ENCODE peak calls at places on chromosomes 7 and 10, in ten cellular contexts. Z, X, P, D, B, R, H, M, L and Q are unnamed samples.

GRCh38 chr7:132950685-132951084 is 131.2 kb downstream of the CHCHD3 start:
- DNase-seq in Z (no peak), X (no peak), P (no peak), D (no peak), B (no peak), R (no peak), H (no peak), M (no peak), L (no peak), Q (no peak)

GRCh38 chr10:13018171-13018570 is 16.7 kb upstream of the CCDC3 start:
- DNase-seq in Z (no peak), X (no peak), P (no peak), D (peak), B (no peak), R (peak), H (no peak), M (no peak), L (no peak), Q (no peak)

GRCh38 chr7:150378115-150378852 is 846 bp upstream of the ZNF775 start:
- DNase-seq in Z (peak), X (no peak), P (peak), D (no peak), B (peak), R (peak), H (no peak), M (peak), L (no peak), Q (peak)

GRCh38 chr10:126187399-126187798 is 200.9 kb downstream of the ADAM12 start:
- DNase-seq in Z (no peak), X (no peak), P (no peak), D (no peak), B (no peak), R (no peak), H (no peak), M (no peak), L (no peak), Q (no peak)

GRCh38 chr7:70884809-70885208 is 247.1 kb upstream of the GALNT17 start:
- DNase-seq in Z (no peak), X (no peak), P (no peak), D (no peak), B (no peak), R (no peak), H (no peak), M (no peak), L (no peak), Q (no peak)

GRCh38 chr10:43221419-43222293 is 45.2 kb downstream of the RASGEF1A start:
- DNase-seq in Z (no peak), X (peak), P (no peak), D (no peak), B (no peak), R (no peak), H (no peak), M (peak), L (no peak), Q (no peak)

GRCh38 chr7:69776611-69777010 is 178.3 kb downstream of the AUTS2 start:
- DNase-seq in Z (peak), X (no peak), P (no peak), D (peak), B (no peak), R (no peak), H (no peak), M (no peak), L (no peak), Q (no peak)

GRCh38 chr7:106285801-106286492 is 1.2 kb upstream of the NAMPT start:
- DNase-seq in Z (no peak), X (no peak), P (no peak), D (no peak), B (peak), R (no peak), H (peak), M (no peak), L (peak), Q (no peak)

GRCh38 chr7:26155531-26156375 is 3.8 kb downstream of the NFE2L3 start:
- DNase-seq in Z (peak), X (no peak), P (no peak), D (no peak), B (no peak), R (peak), H (no peak), M (no peak), L (no peak), Q (peak)

GRCh38 chr10:74926791-74927585 is 100.6 kb downstream of the KAT6B start:
- DNase-seq in Z (no peak), X (no peak), P (no peak), D (no peak), B (no peak), R (no peak), H (no peak), M (no peak), L (no peak), Q (no peak)

GRCh38 chr7:8480466-8480865 is 47.1 kb downstream of the NXPH1 start:
- DNase-seq in Z (no peak), X (no peak), P (no peak), D (no peak), B (no peak), R (no peak), H (no peak), M (no peak), L (no peak), Q (no peak)

GRCh38 chr10:74244097-74244685 is 93.2 kb downstream of the ADK start:
- DNase-seq in Z (peak), X (no peak), P (no peak), D (no peak), B (peak), R (peak), H (peak), M (no peak), L (no peak), Q (no peak)

GRCh38 chr10:99391346-99391745 is 39.1 kb downstream of the GOT1 start:
- DNase-seq in Z (no peak), X (no peak), P (no peak), D (no peak), B (no peak), R (no peak), H (no peak), M (no peak), L (no peak), Q (no peak)
- H3K4me3 ChIP-seq in Z (no peak), X (no peak), P (no peak), D (no peak), B (no peak), R (no peak), H (no peak), M (no peak), L (no peak), Q (no peak)

GRCh38 chr7:143882611-143883078 is 19.3 kb downstream of the TCAF1 start:
- DNase-seq in Z (peak), X (peak), P (no peak), D (no peak), B (no peak), R (peak), H (no peak), M (peak), L (no peak), Q (no peak)
- H3K4me3 ChIP-seq in Z (peak), X (peak), P (no peak), D (peak), B (no peak), R (peak), H (no peak), M (peak), L (no peak), Q (peak)

DNA sequence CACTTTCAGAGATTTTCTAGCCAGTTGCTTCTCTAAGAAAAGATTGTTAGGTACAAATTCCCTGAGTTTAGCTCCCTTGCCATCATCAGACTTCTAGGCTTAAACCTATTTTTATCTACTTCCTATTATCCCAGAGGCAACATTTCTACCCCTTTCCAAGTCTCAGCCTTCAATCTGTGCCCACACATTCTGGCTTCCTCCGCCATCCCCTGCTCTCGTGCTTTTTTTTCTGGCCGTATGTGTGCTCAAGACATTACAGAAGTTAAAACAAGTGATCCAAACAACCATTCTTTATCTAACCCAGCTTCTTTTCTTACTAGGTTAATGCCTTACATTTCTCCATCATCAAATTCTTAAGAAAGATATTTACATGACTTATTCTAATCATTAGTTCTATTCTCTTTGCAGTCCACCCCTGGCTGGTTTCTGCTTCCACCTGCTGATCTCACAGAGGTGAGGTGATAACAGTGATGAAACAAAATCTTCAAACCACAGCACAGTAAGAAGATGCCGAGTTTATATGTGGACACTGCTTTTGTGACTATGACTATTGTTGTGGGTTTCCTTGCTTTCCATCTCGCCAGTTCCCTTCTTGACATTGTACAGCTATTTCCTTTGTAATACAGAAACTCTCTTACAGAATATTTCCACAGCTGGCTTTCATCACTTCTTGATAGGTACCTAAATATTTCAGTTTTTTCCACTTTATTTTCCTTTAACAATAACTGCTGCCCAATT is 18.3 kb upstream of the CDK6 start:
- DNase-seq in Z (no peak), X (no peak), P (no peak), D (no peak), B (no peak), R (no peak), H (no peak), M (no peak), L (no peak), Q (no peak)
- H3K4me3 ChIP-seq in Z (no peak), X (no peak), P (no peak), D (no peak), B (no peak), R (no peak), H (no peak), M (no peak), L (no peak), Q (no peak)

DNA sequence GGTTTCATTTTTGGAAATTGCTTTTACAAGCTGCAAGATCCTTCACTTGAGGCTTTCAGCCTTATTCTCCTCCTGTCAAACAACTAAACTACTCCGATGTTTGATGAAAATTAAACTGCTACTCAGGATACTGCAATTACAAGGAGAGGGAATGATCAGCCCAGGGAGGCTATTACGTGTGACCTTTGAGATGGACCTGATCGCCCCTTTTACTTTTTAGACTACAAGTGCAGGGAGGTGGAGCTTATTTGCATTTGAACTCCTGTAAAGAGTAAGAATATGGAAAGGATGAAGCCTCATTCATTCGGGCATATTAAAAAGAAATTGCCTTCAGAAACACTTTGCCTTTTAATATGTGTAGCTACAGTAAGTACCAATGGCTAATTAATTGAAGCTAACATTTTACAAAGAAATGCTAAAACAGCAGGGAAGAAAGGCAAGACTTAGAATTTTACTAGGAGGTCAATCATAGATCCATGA is 219.1 kb downstream of the PHTF2 start:
- DNase-seq in Z (no peak), X (no peak), P (no peak), D (no peak), B (no peak), R (no peak), H (no peak), M (no peak), L (no peak), Q (no peak)
- H3K4me3 ChIP-seq in Z (no peak), X (no peak), P (no peak), D (no peak), B (no peak), R (no peak), H (no peak), M (no peak), L (no peak), Q (no peak)

GRCh38 chr7:149325248-149325647 is 63.3 kb downstream of the ZNF783 start:
- DNase-seq in Z (no peak), X (no peak), P (no peak), D (no peak), B (no peak), R (no peak), H (no peak), M (no peak), L (no peak), Q (no peak)

GRCh38 chr7:149319376-149319775 is 57.4 kb downstream of the ZNF783 start:
- DNase-seq in Z (no peak), X (no peak), P (no peak), D (no peak), B (no peak), R (no peak), H (no peak), M (no peak), L (no peak), Q (no peak)

GRCh38 chr7:149320313-149321124 is 58.5 kb downstream of the ZNF783 start:
- DNase-seq in Z (no peak), X (no peak), P (no peak), D (no peak), B (no peak), R (no peak), H (no peak), M (no peak), L (no peak), Q (no peak)

GRCh38 chr7:149322737-149323136 is 60.7 kb downstream of the ZNF783 start:
- DNase-seq in Z (no peak), X (no peak), P (no peak), D (no peak), B (no peak), R (no peak), H (no peak), M (no peak), L (no peak), Q (no peak)

GRCh38 chr7:149321978-149322541 is 60.1 kb downstream of the ZNF783 start:
- DNase-seq in Z (peak), X (no peak), P (no peak), D (no peak), B (no peak), R (no peak), H (no peak), M (no peak), L (no peak), Q (no peak)
- H3K4me3 ChIP-seq in Z (peak), X (peak), P (no peak), D (peak), B (no peak), R (no peak), H (peak), M (peak), L (no peak), Q (no peak)

DNA sequence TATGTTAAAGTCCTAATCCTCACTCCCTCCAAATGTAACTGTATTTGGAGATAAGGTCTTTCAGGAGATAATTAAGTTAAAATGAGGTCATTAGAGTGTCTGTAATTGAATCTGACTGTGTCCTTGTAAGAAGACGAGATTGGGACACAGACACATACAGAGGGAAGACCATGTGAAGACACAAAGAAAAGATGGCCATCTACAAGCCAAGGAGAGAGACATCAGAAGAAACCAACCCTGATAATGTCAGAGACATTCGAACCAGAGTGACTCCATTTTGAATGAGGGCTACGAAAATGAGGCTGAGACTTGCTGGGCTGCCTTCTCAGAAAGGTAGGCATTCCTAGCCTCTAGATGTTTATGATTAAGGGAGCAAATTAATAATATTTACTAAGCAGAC is 542 bp upstream of the SAMD9L start:
- DNase-seq in Z (no peak), X (no peak), P (no peak), D (no peak), B (no peak), R (no peak), H (no peak), M (no peak), L (no peak), Q (no peak)
- H3K4me3 ChIP-seq in Z (peak), X (no peak), P (peak), D (no peak), B (peak), R (no peak), H (no peak), M (peak), L (peak), Q (no peak)